ENCODE peak calls at places on chromosomes 13 and 19, in four cellular contexts. X is AG09309, V is prostate gland, F is Caco-2. J is an unnamed sample.

GRCh38 chr19:55753401-55753800 is 5.5 kb upstream of the RFPL4A start:
- DNase-seq in X (no peak), V (no peak), F (no peak), J (no peak)

GRCh38 chr19:4749870-4750269 is 26.2 kb upstream of the DPP9 start:
- DNase-seq in X (no peak), V (no peak), F (no peak), J (no peak)

GRCh38 chr13:42859760-42860159 is 78.4 kb downstream of the FAM216B start:
- DNase-seq in X (no peak), V (no peak), F (no peak), J (no peak)

GRCh38 chr19:48169585-48169973 is 565 bp downstream of the LIG1 start:
- DNase-seq in X (no peak), V (peak; percentile 81), F (peak; percentile 94), J (peak; percentile 88)

GRCh38 chr13:113625965-113626661 is 31.9 kb downstream of the ATP4B start:
- DNase-seq in X (peak; percentile 20), V (no peak), F (peak; percentile 36), J (no peak)

GRCh38 chr19:35225951-35226350 is 2.6 kb downstream of the FAM187B start:
- DNase-seq in X (no peak), V (no peak), F (no peak), J (peak; percentile 12)

GRCh38 chr13:44516771-44517170 is 59.4 kb downstream of the TSC22D1 start:
- DNase-seq in X (no peak), V (no peak), F (no peak), J (no peak)

GRCh38 chr13:41827507-41828213 is 133.2 kb downstream of the VWA8 start:
- DNase-seq in X (peak; percentile 80), V (no peak), F (no peak), J (no peak)

GRCh38 chr13:112056739-112057433 is 10.1 kb upstream of the SOX1 start:
- DNase-seq in X (no peak), V (no peak), F (no peak), J (peak; percentile 41)

GRCh38 chr19:6801397-6802086 is 29.0 kb downstream of the VAV1 start:
- DNase-seq in X (no peak), V (peak; percentile 22), F (no peak), J (peak; percentile 60)

GRCh38 chr19:28864577-28865042 is 348.3 kb downstream of the UQCRFS1 start:
- DNase-seq in X (peak; percentile 38), V (peak; percentile 51), F (no peak), J (no peak)

GRCh38 chr19:39246951-39247669 is 1.5 kb downstream of the IFNL4 start:
- DNase-seq in X (no peak), V (no peak), F (no peak), J (peak; percentile 63)

GRCh38 chr13:34039678-34040077 is 221.7 kb downstream of the RFC3 start:
- DNase-seq in X (no peak), V (no peak), F (no peak), J (peak; percentile 66)

GRCh38 chr19:47445937-47446402 is 25.7 kb downstream of the SLC8A2 start:
- DNase-seq in X (no peak), V (peak; percentile 44), F (no peak), J (peak; percentile 83)

GRCh38 chr13:33867472-33867871 is 49.5 kb downstream of the RFC3 start:
- DNase-seq in X (no peak), V (no peak), F (no peak), J (no peak)

GRCh38 chr13:109274188-109274821 is 512.1 kb downstream of the IRS2 start:
- DNase-seq in X (no peak), V (no peak), F (peak; percentile 71), J (peak; percentile 94)

GRCh38 chr13:52010890-52011689 is at the start of gene ATP7B:
- DNase-seq in X (no peak), V (no peak), F (peak; percentile 58), J (peak; percentile 73)

GRCh38 chr19:55697698-55698097 is 22.7 kb downstream of the EPN1 start:
- DNase-seq in X (no peak), V (no peak), F (peak; percentile 30), J (no peak)

GRCh38 chr19:19388568-19389555 is 16.6 kb upstream of the GATAD2A start:
- DNase-seq in X (no peak), V (no peak), F (no peak), J (no peak)

GRCh38 chr19:19056636-19057275 is 7.0 kb upstream of the SLC25A42 start:
- DNase-seq in X (no peak), V (no peak), F (no peak), J (no peak)

GRCh38 chr13:73274147-73274546 is 215.3 kb downstream of the KLF5 start:
- DNase-seq in X (peak; percentile 40), V (no peak), F (no peak), J (no peak)

GRCh38 chr13:41273806-41274441 is 10.5 kb upstream of the MTRF1 start:
- DNase-seq in X (no peak), V (no peak), F (no peak), J (no peak)

GRCh38 chr19:29491491-29491890 is 34.3 kb upstream of the VSTM2B start:
- DNase-seq in X (no peak), V (no peak), F (no peak), J (peak; percentile 17)

GRCh38 chr13:102299366-102299765 is 102.5 kb downstream of the FGF14 start:
- DNase-seq in X (no peak), V (no peak), F (no peak), J (no peak)

GRCh38 chr13:106786006-106786579 is 218.2 kb upstream of the ARGLU1 start:
- DNase-seq in X (no peak), V (no peak), F (no peak), J (no peak)

GRCh38 chr13:95168191-95168590 is 133.1 kb downstream of the ABCC4 start:
- DNase-seq in X (no peak), V (no peak), F (no peak), J (no peak)

J was measured in islet precursor cell.